ENCODE peak calls at places on chromosomes 5 and 9, in ten cellular contexts. Y, H, W, L, V, F, Z, B, I and E are unnamed samples. For H3K9me2, the result is how much of the 10 kb centered on the place peaks cover.

GRCh38 chr5:124060010-124060409 is 548.0 kb downstream of the CSNK1G3 start:
- DNase-seq in Y (no peak), H (no peak), W (no peak), L (no peak), V (no peak), F (no peak), Z (no peak), B (no peak), I (no peak), E (no peak)

GRCh38 chr9:133305731-133306130 is 30.3 kb downstream of the SURF6 start:
- DNase-seq in Y (no peak), H (no peak), W (no peak), L (no peak), V (no peak), F (no peak), Z (no peak), B (no peak), I (no peak), E (no peak)

GRCh38 chr9:89466451-89467277 is 31.2 kb downstream of the SEMA4D start:
- DNase-seq in Y (no peak), H (no peak), W (no peak), L (no peak), V (no peak), F (no peak), Z (no peak), B (no peak), I (no peak), E (no peak)

GRCh38 chr5:57164124-57164523 is 9.7 kb upstream of the GPBP1 start:
- DNase-seq in Y (no peak), H (no peak), W (no peak), L (no peak), V (no peak), F (no peak), Z (no peak), B (no peak), I (no peak), E (no peak)

GRCh38 chr9:19511694-19512093 is 102.9 kb downstream of the ACER2 start:
- DNase-seq in Y (no peak), H (no peak), W (no peak), L (no peak), V (no peak), F (no peak), Z (no peak), B (no peak), I (no peak), E (no peak)

GRCh38 chr9:88236531-88237453 is 98.5 kb upstream of the SPATA31C2 start:
- DNase-seq in Y (no peak), H (no peak), W (no peak), L (no peak), V (no peak), F (no peak), Z (no peak), B (no peak), I (no peak), E (peak)

GRCh38 chr9:105742088-105742487 is 47.7 kb downstream of the TMEM38B start:
- DNase-seq in Y (no peak), H (no peak), W (no peak), L (no peak), V (no peak), F (no peak), Z (no peak), B (no peak), I (no peak), E (no peak)

GRCh38 chr9:118940477-118940876 is 428.8 kb downstream of the BRINP1 start:
- DNase-seq in Y (no peak), H (no peak), W (no peak), L (no peak), V (no peak), F (peak), Z (no peak), B (no peak), I (no peak), E (no peak)

GRCh38 chr9:137482094-137482781 is 23.1 kb upstream of the NSMF start:
- DNase-seq in Y (peak), H (no peak), W (no peak), L (peak), V (peak), F (no peak), Z (no peak), B (peak), I (no peak), E (peak)

GRCh38 chr9:614421-614820 is 227.1 kb upstream of the DMRT1 start:
- DNase-seq in Y (no peak), H (no peak), W (no peak), L (no peak), V (no peak), F (no peak), Z (no peak), B (no peak), I (no peak), E (peak)

GRCh38 chr9:34046784-34047379 is 1.8 kb downstream of the UBAP2 start:
- DNase-seq in Y (no peak), H (peak), W (peak), L (peak), V (peak), F (peak), Z (no peak), B (no peak), I (no peak), E (peak)

GRCh38 chr9:131121346-131121745 is 4.0 kb upstream of the NUP214 start:
- DNase-seq in Y (no peak), H (no peak), W (no peak), L (no peak), V (no peak), F (no peak), Z (no peak), B (no peak), I (no peak), E (no peak)

GRCh38 chr5:35819656-35820055 is 37.0 kb upstream of the IL7R start:
- DNase-seq in Y (no peak), H (no peak), W (no peak), L (no peak), V (no peak), F (no peak), Z (no peak), B (peak), I (no peak), E (no peak)

GRCh38 chr9:82024931-82025330 is 36.4 kb downstream of the SPATA31D1 start:
- DNase-seq in Y (no peak), H (no peak), W (no peak), L (no peak), V (no peak), F (no peak), Z (no peak), B (no peak), I (no peak), E (no peak)

GRCh38 chr5:175642998-175643397 is 14.9 kb upstream of the HRH2 start:
- DNase-seq in Y (no peak), H (no peak), W (no peak), L (no peak), V (no peak), F (no peak), Z (no peak), B (no peak), I (no peak), E (no peak)

GRCh38 chr5:81097733-81098132 is 135.4 kb upstream of the CKMT2 start:
- DNase-seq in Y (no peak), H (no peak), W (no peak), L (no peak), V (no peak), F (peak), Z (no peak), B (no peak), I (no peak), E (no peak)

GRCh38 chr9:98569491-98569890 is 139.2 kb downstream of the GABBR2 start:
- DNase-seq in Y (no peak), H (no peak), W (no peak), L (no peak), V (no peak), F (no peak), Z (no peak), B (no peak), I (no peak), E (no peak)

GRCh38 chr5:41012318-41012717 is 58.8 kb downstream of the MROH2B start:
- DNase-seq in Y (no peak), H (no peak), W (peak), L (no peak), V (no peak), F (no peak), Z (no peak), B (no peak), I (no peak), E (no peak)

GRCh38 chr9:17807670-17808282 is 228.9 kb downstream of the SH3GL2 start:
- DNase-seq in Y (no peak), H (no peak), W (no peak), L (peak), V (no peak), F (no peak), Z (no peak), B (no peak), I (no peak), E (no peak)

GRCh38 chr5:43601454-43602260 is 1.3 kb upstream of the NNT start:
- DNase-seq in Y (peak), H (peak), W (peak), L (no peak), V (peak), F (no peak), Z (no peak), B (no peak), I (peak), E (peak)

GRCh38 chr5:1212271-1212670 is 10.9 kb downstream of the SLC6A19 start:
- DNase-seq in Y (no peak), H (no peak), W (no peak), L (no peak), V (no peak), F (no peak), Z (no peak), B (no peak), I (no peak), E (no peak)

GRCh38 chr9:127711226-127711701 is 4.2 kb downstream of the PTRH1 start:
- DNase-seq in Y (no peak), H (peak), W (no peak), L (no peak), V (no peak), F (no peak), Z (no peak), B (no peak), I (no peak), E (no peak)

GRCh38 chr9:84189901-84190300 is 150.7 kb downstream of the SLC28A3 start:
- DNase-seq in Y (no peak), H (no peak), W (no peak), L (no peak), V (no peak), F (no peak), Z (no peak), B (no peak), I (no peak), E (no peak)

GRCh38 chr9:23291001-23291400 is 535.0 kb downstream of the ELAVL2 start:
- DNase-seq in Y (no peak), H (no peak), W (no peak), L (no peak), V (no peak), F (no peak), Z (no peak), B (no peak), I (no peak), E (no peak)
- H3K9me2 ChIP-seq in Y (under half), H (under half), W (under half), L (under half), V (under half), F (under half), Z (under half), B (under half), I (under half), E (under half)

GRCh38 chr9:71295928-71296327 is 174.5 kb upstream of the TRPM3 start:
- DNase-seq in Y (no peak), H (no peak), W (no peak), L (no peak), V (no peak), F (no peak), Z (no peak), B (no peak), I (no peak), E (no peak)
- H3K9me2 ChIP-seq in Y (under half), H (under half), W (under half), L (under half), V (under half), F (under half), Z (under half), B (under half), I (under half), E (under half)

DNA sequence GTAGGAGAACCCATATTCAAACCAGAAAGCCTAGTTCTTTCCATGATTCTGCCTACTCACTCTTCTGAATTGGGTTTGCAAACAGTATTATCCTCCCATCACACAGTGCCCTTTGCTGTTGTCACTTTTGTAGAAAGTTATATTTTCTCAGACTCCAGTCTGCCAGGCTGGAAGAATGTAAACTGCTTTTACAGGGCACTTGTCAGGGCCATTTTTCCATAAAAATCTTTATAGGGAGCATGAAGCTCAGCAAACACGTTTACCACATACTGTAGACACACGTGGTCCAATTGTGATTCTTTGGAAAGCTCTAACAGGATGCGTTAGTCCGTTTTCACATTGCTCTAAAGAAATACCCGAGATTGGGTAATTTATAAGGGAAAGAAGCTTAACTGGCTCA is 204.0 kb downstream of the KCNN2 start:
- DNase-seq in Y (no peak), H (no peak), W (no peak), L (no peak), V (no peak), F (no peak), Z (no peak), B (no peak), I (no peak), E (no peak)
- H3K9me2 ChIP-seq in Y (under half), H (under half), W (under half), L (under half), V (under half), F (under half), Z (under half), B (under half), I (under half), E (under half)

GRCh38 chr5:172806897-172807672 is 27.0 kb upstream of the ERGIC1 start:
- DNase-seq in Y (peak), H (peak), W (no peak), L (peak), V (peak), F (peak), Z (peak), B (peak), I (peak), E (peak)
- H3K9me2 ChIP-seq in Y (under half), H (under half), W (under half), L (under half), V (under half), F (under half), Z (under half), B (under half), I (under half), E (under half)

GRCh38 chr9:135363556-135363955 is 116.0 kb upstream of the PPP1R26 start:
- DNase-seq in Y (no peak), H (no peak), W (no peak), L (no peak), V (no peak), F (no peak), Z (no peak), B (no peak), I (no peak), E (no peak)

GRCh38 chr9:135370411-135371375 is 108.9 kb upstream of the PPP1R26 start:
- DNase-seq in Y (no peak), H (no peak), W (no peak), L (no peak), V (no peak), F (no peak), Z (no peak), B (no peak), I (no peak), E (no peak)

GRCh38 chr9:135365013-135365768 is 114.4 kb upstream of the PPP1R26 start:
- DNase-seq in Y (no peak), H (no peak), W (no peak), L (no peak), V (no peak), F (no peak), Z (no peak), B (no peak), I (no peak), E (no peak)

GRCh38 chr9:135369401-135369800 is 110.2 kb upstream of the PPP1R26 start:
- DNase-seq in Y (no peak), H (no peak), W (no peak), L (no peak), V (peak), F (no peak), Z (no peak), B (no peak), I (no peak), E (peak)

DNA sequence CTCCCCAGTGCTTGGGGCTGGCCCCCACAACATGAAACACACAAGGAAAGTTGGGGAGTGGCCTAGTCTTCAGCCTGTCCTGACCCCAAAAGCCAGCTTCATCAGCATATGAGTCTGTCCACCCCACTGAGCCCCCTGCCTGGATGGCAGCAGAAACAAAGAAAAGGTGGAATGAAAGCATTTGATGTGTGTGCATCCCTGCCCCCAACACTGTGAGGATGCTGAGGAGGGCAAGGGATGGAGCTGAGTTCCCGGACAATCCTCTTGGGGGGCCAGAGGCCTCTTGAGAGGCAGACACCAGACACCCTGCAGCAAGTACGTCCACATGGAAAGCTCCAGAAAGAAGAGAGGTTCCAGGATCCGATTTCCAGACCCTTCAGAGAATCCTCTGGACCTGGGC is 113.5 kb upstream of the PPP1R26 start:
- DNase-seq in Y (no peak), H (no peak), W (no peak), L (no peak), V (no peak), F (no peak), Z (no peak), B (no peak), I (no peak), E (no peak)
- H3K9me2 ChIP-seq in Y (under half), H (under half), W (under half), L (under half), V (under half), F (under half), Z (under half), B (under half), I (under half), E (under half)